ENCODE peak calls at places on chromosomes 4 and X, in six cellular contexts. X, R, V, A, D and U are unnamed samples.

GRCh38 chr4:2829933-2830451 is 13.7 kb upstream of the ADD1 start:
- DNase-seq in X (no peak), R (no peak), V (no peak), A (no peak), D (no peak), U (no peak)

GRCh38 chr4:186148335-186148975 is 42.9 kb upstream of the CYP4V2 start:
- DNase-seq in X (no peak), R (no peak), V (no peak), A (no peak), D (no peak), U (no peak)

GRCh38 chr4:41212221-41213203 is 1.8 kb downstream of the APBB2 start:
- DNase-seq in X (peak), R (peak), V (peak), A (peak), D (peak), U (peak)

GRCh38 chr4:78870056-78870455 is 69.2 kb downstream of the PAQR3 start:
- DNase-seq in X (no peak), R (no peak), V (no peak), A (no peak), D (no peak), U (no peak)

GRCh38 chr4:70564033-70564432 is 28.0 kb upstream of the AMBN start:
- DNase-seq in X (no peak), R (no peak), V (no peak), A (no peak), D (no peak), U (no peak)

GRCh38 chr4:172725581-172725980 is 443.0 kb upstream of the GALNT7 start:
- DNase-seq in X (no peak), R (no peak), V (no peak), A (no peak), D (no peak), U (no peak)

GRCh38 chrX:12814434-12814833 is 23.2 kb downstream of the PRPS2 start:
- DNase-seq in X (no peak), R (peak), V (no peak), A (peak), D (peak), U (peak)

GRCh38 chr4:10107111-10108091 is 9.2 kb downstream of the WDR1 start:
- DNase-seq in X (no peak), R (peak), V (no peak), A (peak), D (no peak), U (peak)

GRCh38 chrX:40420899-40421729 is 159.7 kb upstream of the ATP6AP2 start:
- DNase-seq in X (no peak), R (peak), V (no peak), A (peak), D (no peak), U (peak)

GRCh38 chrX:149845385-149845784 is 35.6 kb upstream of the MAGEA8 start:
- DNase-seq in X (no peak), R (no peak), V (no peak), A (no peak), D (no peak), U (no peak)

GRCh38 chrX:101287402-101287801 is 3.7 kb downstream of the TAF7L start:
- DNase-seq in X (no peak), R (peak), V (peak), A (peak), D (peak), U (peak)

GRCh38 chr4:38455092-38455855 is 208.7 kb upstream of the KLF3 start:
- DNase-seq in X (no peak), R (no peak), V (no peak), A (no peak), D (no peak), U (no peak)

GRCh38 chr4:28879178-28879577 is 1841.0 kb upstream of the PCDH7 start:
- DNase-seq in X (no peak), R (no peak), V (no peak), A (no peak), D (no peak), U (no peak)

GRCh38 chr4:35063171-35063570 is 1181.1 kb downstream of the ARAP2 start:
- DNase-seq in X (no peak), R (no peak), V (no peak), A (no peak), D (no peak), U (no peak)

GRCh38 chr4:101871962-101872676 is 81.6 kb downstream of the BANK1 start:
- DNase-seq in X (no peak), R (peak), V (no peak), A (no peak), D (no peak), U (peak)

GRCh38 chr4:109820563-109820962 is 5.0 kb downstream of the GAR1 start:
- DNase-seq in X (no peak), R (no peak), V (no peak), A (no peak), D (no peak), U (no peak)

GRCh38 chr4:22170353-22170752 is 221.8 kb upstream of the KCNIP4 start:
- DNase-seq in X (no peak), R (peak), V (no peak), A (peak), D (no peak), U (peak)

GRCh38 chrX:107579956-107580355 is 48.4 kb upstream of the PRPS1 start:
- DNase-seq in X (no peak), R (no peak), V (no peak), A (no peak), D (no peak), U (no peak)

GRCh38 chr4:65599335-65599734 is 71.0 kb downstream of the EPHA5 start:
- DNase-seq in X (no peak), R (no peak), V (no peak), A (no peak), D (no peak), U (no peak)

GRCh38 chrX:118228041-118228440 is 111.4 kb upstream of the KLHL13 start:
- DNase-seq in X (no peak), R (no peak), V (no peak), A (no peak), D (no peak), U (no peak)

GRCh38 chr4:24816797-24817196 is 21.4 kb downstream of the SOD3 start:
- DNase-seq in X (no peak), R (no peak), V (no peak), A (no peak), D (no peak), U (no peak)

GRCh38 chr4:138977525-138977924 is 38.1 kb upstream of the NOCT start:
- DNase-seq in X (no peak), R (no peak), V (no peak), A (no peak), D (peak), U (no peak)

GRCh38 chrX:120604359-120604782 is 470 bp downstream of the MCTS1 start:
- DNase-seq in X (no peak), R (peak), V (peak), A (peak), D (peak), U (peak)

GRCh38 chr4:10087152-10087791 is 29.3 kb downstream of the WDR1 start:
- DNase-seq in X (no peak), R (no peak), V (no peak), A (no peak), D (no peak), U (no peak)

GRCh38 chrX:14902536-14902935 is 29.3 kb downstream of the MOSPD2 start:
- DNase-seq in X (no peak), R (no peak), V (no peak), A (no peak), D (no peak), U (no peak)

GRCh38 chrX:52574416-52575275 is 57.8 kb upstream of the XAGE1B start:
- DNase-seq in X (peak), R (peak), V (peak), A (peak), D (peak), U (peak)

GRCh38 chr4:94036964-94037363 is 170.7 kb upstream of the SMARCAD1 start:
- DNase-seq in X (no peak), R (no peak), V (no peak), A (no peak), D (no peak), U (peak)

GRCh38 chr4:121951570-121952110 is at the start of gene TRPC3:
- DNase-seq in X (no peak), R (peak), V (no peak), A (peak), D (peak), U (no peak)

GRCh38 chr4:153232768-153233167 is 28.5 kb downstream of the TRIM2 start:
- DNase-seq in X (no peak), R (peak), V (no peak), A (peak), D (peak), U (no peak)

GRCh38 chr4:10832989-10833635 is 148.5 kb upstream of the CLNK start:
- DNase-seq in X (no peak), R (no peak), V (no peak), A (no peak), D (no peak), U (no peak)

GRCh38 chr4:124862261-124862660 is 149.7 kb upstream of the ANKRD50 start:
- DNase-seq in X (no peak), R (no peak), V (no peak), A (no peak), D (no peak), U (no peak)

GRCh38 chrX:17563515-17563914 is 173.8 kb upstream of the SCML1 start:
- DNase-seq in X (no peak), R (peak), V (no peak), A (peak), D (no peak), U (peak)

GRCh38 chr4:4787421-4787820 is 72.0 kb upstream of the MSX1 start:
- DNase-seq in X (no peak), R (no peak), V (no peak), A (no peak), D (peak), U (no peak)

GRCh38 chr4:27921236-27921635 is 1060.6 kb downstream of the STIM2 start:
- DNase-seq in X (no peak), R (peak), V (no peak), A (peak), D (no peak), U (no peak)

GRCh38 chrX:122943918-122944317 is 240.2 kb upstream of the GRIA3 start:
- DNase-seq in X (peak), R (peak), V (no peak), A (peak), D (no peak), U (peak)

GRCh38 chr4:110830461-110830860 is 207.6 kb upstream of the PITX2 start:
- DNase-seq in X (no peak), R (no peak), V (no peak), A (no peak), D (no peak), U (no peak)